ENCODE peak calls at places on chromosomes 12 and 14, in six cellular contexts. W is ovary; Z is ELR; T is left kidney; Q is stimulated activated CD8-positive, alpha-beta memory T cell treated with anti-CD3 and anti-CD28 coated beads, Interleukin-2, amount 100 ng/mL, for 48 hours; B is AG09319. G is an unnamed sample.

GRCh38 chr12:106945261-106945851 is 10.4 kb upstream of the TMEM263 start:
- DNase-seq in Z (peak; percentile 14), W (no peak), B (no peak), Q (no peak), T (peak; percentile 14), G (no peak)

GRCh38 chr14:39005044-39005736 is 97.8 kb downstream of the SEC23A start:
- DNase-seq in Z (no peak), B (no peak), T (peak; percentile 26), Q (no peak), W (no peak), G (no peak)

GRCh38 chr12:42291680-42292079 is 34.2 kb downstream of the ZCRB1 start:
- DNase-seq in B (no peak), T (no peak), Z (no peak), W (no peak), Q (no peak), G (no peak)

GRCh38 chr14:67564236-67564635 is 31.1 kb downstream of the PLEKHH1 start:
- DNase-seq in B (no peak), Q (no peak), T (peak; percentile 12), Z (no peak), W (no peak), G (no peak)

GRCh38 chr14:49240383-49240782 is 345.8 kb downstream of the RPS29 start:
- DNase-seq in B (no peak), Q (no peak), W (no peak), Z (peak; percentile 10), T (no peak), G (no peak)

GRCh38 chr12:132257955-132258490 is 71.4 kb downstream of the GALNT9 start:
- DNase-seq in T (no peak), Q (no peak), B (no peak), W (no peak), Z (no peak), G (no peak)

GRCh38 chr14:24241829-24242443 is 487 bp downstream of the TINF2 start:
- DNase-seq in T (peak; percentile 97), Z (peak; percentile 95), Q (peak; percentile 89), W (peak; percentile 93), B (peak; percentile 73), G (peak; percentile 63)

GRCh38 chr12:52872644-52873384 is 24.0 kb upstream of the KRT78 start:
- DNase-seq in Q (no peak), Z (no peak), W (no peak), B (no peak), T (peak; percentile 43), G (no peak)

GRCh38 chr14:101665478-101666078 is 95.9 kb upstream of the PPP2R5C start:
- DNase-seq in Z (peak; percentile 69), T (peak; percentile 71), W (peak; percentile 47), Q (no peak), B (peak; percentile 5), G (peak; percentile 1)

GRCh38 chr14:56244138-56244789 is 126.1 kb downstream of the PELI2 start:
- DNase-seq in W (no peak), Q (no peak), B (peak; percentile 70), T (no peak), Z (peak; percentile 62), G (peak; percentile 74)

GRCh38 chr12:117660896-117661295 is 299.5 kb upstream of the NOS1 start:
- DNase-seq in B (no peak), W (no peak), Z (no peak), T (no peak), Q (no peak), G (no peak)

GRCh38 chr14:41636492-41637392 is 30.1 kb downstream of the LRFN5 start:
- DNase-seq in B (no peak), W (no peak), T (no peak), Z (peak; percentile 18), Q (no peak), G (no peak)

GRCh38 chr14:68968051-68968450 is 11.1 kb downstream of the ACTN1 start:
- DNase-seq in Z (no peak), W (no peak), T (no peak), Q (no peak), B (no peak), G (no peak)

G was measured in AG09309.